ENCODE peak calls at places on chromosomes 1 and 21, in four cellular contexts. E, T, U and V are unnamed samples.

GRCh38 chr1:208528577-208529240 is 284.5 kb upstream of the PLXNA2 start:
- DNase-seq in E (no peak), T (no peak), U (peak; percentile 58), V (no peak)

GRCh38 chr1:152392909-152393308 is 21.2 kb downstream of the CRNN start:
- DNase-seq in E (peak; percentile 72), U (no peak), T (no peak), V (no peak)

GRCh38 chr1:47967868-47968267 is 29.3 kb downstream of the TRABD2B start:
- DNase-seq in E (no peak), U (no peak), T (no peak), V (no peak)

GRCh38 chr1:184069675-184070074 is 18.1 kb downstream of the TSEN15 start:
- DNase-seq in U (no peak), T (no peak), E (no peak), V (no peak)

GRCh38 chr1:6922096-6922931 is 137.1 kb downstream of the CAMTA1 start:
- DNase-seq in U (no peak), T (peak; percentile 57), E (no peak), V (no peak)

GRCh38 chr21:45880097-45881068 is 101.2 kb upstream of the COL6A1 start:
- DNase-seq in T (peak; percentile 66), E (peak; percentile 62), U (peak; percentile 93), V (peak; percentile 73)

GRCh38 chr1:184023133-184023532 is 14.4 kb downstream of the COLGALT2 start:
- DNase-seq in T (no peak), U (no peak), E (no peak), V (no peak)

GRCh38 chr21:41622831-41623548 is 115.0 kb upstream of the TMPRSS2 start:
- DNase-seq in T (no peak), E (no peak), U (no peak), V (no peak)

GRCh38 chr1:54781023-54781723 is 16.9 kb upstream of the PARS2 start:
- DNase-seq in U (peak; percentile 79), E (no peak), T (no peak), V (no peak)

GRCh38 chr1:21801100-21801499 is 11.0 kb upstream of the LDLRAD2 start:
- DNase-seq in U (no peak), T (no peak), E (peak; percentile 6), V (no peak)

GRCh38 chr1:21799730-21800129 is 12.3 kb upstream of the LDLRAD2 start:
- DNase-seq in U (no peak), T (no peak), E (no peak), V (no peak)

DNA sequence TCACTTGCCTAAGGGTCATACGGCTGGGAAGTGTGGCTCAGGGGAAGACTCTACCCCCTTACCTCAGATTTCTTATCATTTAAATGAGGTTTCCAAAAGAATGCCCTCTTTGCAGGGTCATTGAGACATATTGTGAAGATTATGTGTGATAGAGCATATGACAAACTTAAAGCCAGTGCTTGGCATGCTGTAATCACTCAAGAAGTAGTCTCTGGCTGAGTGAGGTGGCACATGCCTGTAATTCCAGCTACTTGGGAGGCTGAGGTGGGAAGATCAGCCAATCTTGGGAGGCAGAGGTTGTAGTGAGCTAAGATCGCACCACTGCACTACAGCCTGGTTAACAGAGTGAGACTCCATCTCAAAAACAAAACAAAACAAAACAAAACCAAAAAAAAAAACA is 7.5 kb upstream of the LDLRAD2 start:
- DNase-seq in U (peak; percentile 63), T (no peak), E (no peak), V (no peak)
- TF ChIP-seq CTCF in U (no peak), T (no peak), E (no peak), V (no peak)

DNA sequence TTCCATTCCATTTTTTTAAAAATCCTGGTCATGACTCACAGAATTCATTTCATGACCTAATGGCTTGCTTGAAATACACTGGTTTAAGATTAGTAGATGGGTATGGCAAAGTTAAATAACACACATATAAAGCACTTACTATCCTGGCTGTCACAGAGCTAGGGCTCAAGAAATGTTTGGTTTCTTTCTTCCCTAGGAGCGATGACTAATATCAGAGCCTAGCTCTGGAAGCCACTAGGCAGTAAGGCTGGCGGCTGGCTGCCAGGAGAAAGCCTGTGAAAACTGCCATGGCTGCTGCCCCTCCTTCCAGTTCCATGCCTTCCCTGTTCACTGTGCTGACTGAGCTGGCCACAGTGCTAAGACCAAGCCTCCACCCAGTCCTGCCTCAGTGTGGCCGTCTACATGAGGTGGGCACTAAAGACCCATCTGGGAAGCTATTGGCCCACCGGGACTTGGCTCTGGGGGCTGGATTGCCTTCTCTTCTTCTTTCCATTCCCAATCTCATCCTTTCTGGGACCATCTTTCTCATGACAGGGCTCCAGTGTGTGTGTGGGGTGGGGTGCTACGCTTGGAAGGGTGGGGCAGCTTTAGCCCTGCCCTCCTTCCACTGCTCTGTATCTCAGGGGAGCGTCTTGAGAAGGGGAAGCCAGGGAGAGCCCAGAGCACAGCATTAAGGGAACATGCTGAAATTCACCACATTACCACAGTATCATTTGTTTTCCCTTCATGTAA is 10.8 kb upstream of the ASCL5 start:
- DNase-seq in T (peak; percentile 71), U (no peak), E (no peak), V (no peak)
- TF ChIP-seq CTCF in T (no peak), U (no peak), E (no peak), V (no peak)

GRCh38 chr21:39313457-39314154 is at the start of gene BRWD1:
- DNase-seq in E (peak; percentile 81), T (peak; percentile 78), U (peak; percentile 91), V (peak; percentile 75)
- TF ChIP-seq CTCF in E (no peak), T (peak; percentile 39), U (peak; percentile 61), V (peak; percentile 38)

GRCh38 chr1:88681223-88681622 is 2.9 kb upstream of the PKN2 start:
- DNase-seq in T (no peak), U (no peak), E (no peak), V (no peak)

GRCh38 chr1:88685239-88685604 is 1.1 kb downstream of the PKN2 start:
- DNase-seq in U (no peak), T (no peak), E (no peak), V (no peak)

GRCh38 chr1:88684482-88685238 is 587 bp downstream of the PKN2 start:
- DNase-seq in E (peak; percentile 77), T (peak; percentile 39), U (peak; percentile 89), V (peak; percentile 55)

GRCh38 chr1:88683516-88683847 is 591 bp upstream of the PKN2 start:
- DNase-seq in U (peak; percentile 79), E (peak; percentile 65), T (peak; percentile 36), V (peak; percentile 41)

GRCh38 chr1:88683848-88684481 is at the start of gene PKN2:
- DNase-seq in U (peak; percentile 99), E (peak; percentile 98), T (peak; percentile 96), V (peak; percentile 97)
- TF ChIP-seq CTCF in U (peak; percentile 38), E (no peak), T (peak; percentile 43), V (no peak)

DNA sequence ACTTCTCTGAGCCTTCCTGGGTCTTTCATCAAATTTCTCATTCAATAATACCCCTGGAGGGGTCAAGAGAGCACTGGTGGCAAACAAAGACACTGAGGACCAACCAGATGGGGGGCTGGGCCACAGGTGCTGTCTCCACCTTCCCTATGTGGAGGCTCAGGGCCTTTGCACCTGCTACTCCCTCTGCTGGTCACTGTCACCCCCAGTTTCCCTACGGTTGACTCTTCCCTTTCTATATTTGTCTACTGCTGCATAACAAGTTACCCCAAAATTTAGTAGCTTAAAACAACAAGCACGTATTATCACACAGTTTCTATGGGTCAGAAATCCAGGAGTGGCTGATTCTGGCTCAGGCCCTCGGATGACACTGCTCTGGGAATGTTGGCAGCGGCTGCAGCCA is 138.8 kb upstream of the RUNX3 start:
- DNase-seq in E (no peak), T (no peak), U (no peak), V (peak; percentile 10)
- TF ChIP-seq CTCF in E (no peak), T (no peak), U (peak; percentile 45), V (peak; percentile 16)